ENCODE peak calls at places on chromosome 1, in eight cellular contexts. Q, E, X, C, S, N, J and M are unnamed samples.

GRCh38 chr1:11740258-11741192 is 4.6 kb downstream of the AGTRAP start:
- DNase-seq in E (no peak), Q (no peak), N (no peak), J (no peak), C (peak), X (no peak), S (no peak), M (no peak)

GRCh38 chr1:58432813-58433668 is 113.5 kb downstream of the OMA1 start:
- DNase-seq in N (no peak), Q (no peak), X (no peak), E (no peak), J (peak), C (no peak), S (peak), M (peak)

GRCh38 chr1:245353915-245354775 is 199.4 kb downstream of the KIF26B start:
- DNase-seq in J (no peak), Q (no peak), E (no peak), X (no peak), C (no peak), S (no peak), N (no peak), M (no peak)

GRCh38 chr1:62178372-62178771 is 16.3 kb upstream of the L1TD1 start:
- DNase-seq in Q (no peak), J (no peak), C (no peak), X (no peak), S (no peak), N (no peak), E (no peak), M (no peak)

GRCh38 chr1:45018599-45019230 is 6.7 kb downstream of the UROD start:
- DNase-seq in C (peak), N (peak), E (no peak), X (peak), J (peak), S (peak), Q (peak), M (peak)

GRCh38 chr1:52007228-52008073 is 17.0 kb upstream of the RAB3B start:
- DNase-seq in C (no peak), X (peak), N (no peak), E (no peak), Q (no peak), J (no peak), S (no peak), M (no peak)

GRCh38 chr1:157021688-157022087 is 23.9 kb downstream of the ARHGEF11 start:
- DNase-seq in J (no peak), Q (no peak), C (no peak), S (no peak), E (no peak), N (no peak), X (no peak), M (no peak)

GRCh38 chr1:156221986-156222692 is 9.3 kb downstream of the PMF1 start:
- DNase-seq in C (no peak), Q (no peak), E (no peak), J (no peak), N (no peak), S (no peak), X (no peak), M (no peak)

GRCh38 chr1:231694081-231694443 is 67.5 kb downstream of the DISC1 start:
- DNase-seq in N (no peak), X (no peak), C (no peak), Q (peak), J (no peak), E (no peak), S (no peak), M (no peak)

GRCh38 chr1:218463194-218464156 is 118.3 kb downstream of the TGFB2 start:
- DNase-seq in N (no peak), J (peak), X (peak), C (no peak), E (peak), S (peak), Q (peak), M (no peak)

GRCh38 chr1:27609210-27609555 is 5.2 kb upstream of the AHDC1 start:
- DNase-seq in Q (no peak), X (no peak), C (no peak), N (no peak), J (no peak), E (no peak), S (no peak), M (no peak)

GRCh38 chr1:66576645-66577044 is 42.7 kb downstream of the SGIP1 start:
- DNase-seq in C (no peak), Q (no peak), X (no peak), S (peak), J (peak), N (no peak), E (no peak), M (no peak)

GRCh38 chr1:6098303-6099215 is 52.9 kb downstream of the KCNAB2 start:
- DNase-seq in Q (peak), C (no peak), S (no peak), X (no peak), N (no peak), J (no peak), E (peak), M (no peak)

DNA sequence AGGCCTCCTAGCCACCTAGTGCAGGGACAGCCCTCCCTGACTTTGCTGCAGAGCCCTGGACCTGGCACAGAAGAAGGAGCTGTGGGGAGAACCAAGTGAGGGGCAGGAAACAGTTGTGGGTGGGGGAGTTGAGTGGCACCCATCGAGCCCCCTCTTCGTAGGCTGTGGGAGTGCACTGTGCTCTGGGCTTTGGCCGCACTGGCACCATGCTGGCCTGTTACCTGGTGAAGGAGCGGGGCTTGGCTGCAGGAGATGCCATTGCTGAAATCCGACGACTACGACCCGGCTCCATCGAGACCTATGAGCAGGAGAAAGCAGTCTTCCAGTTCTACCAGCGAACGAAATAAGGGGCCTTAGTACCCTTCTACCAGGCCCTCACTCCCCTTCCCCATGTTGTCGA is 1.2 kb downstream of the DUSP23 start:
- DNase-seq in X (no peak), C (no peak), Q (no peak), J (no peak), N (no peak), S (no peak), E (no peak), M (no peak)
- H3K4me3 ChIP-seq in X (peak), C (peak), Q (no peak), J (peak), N (no peak), S (no peak), E (no peak), M (no peak)

DNA sequence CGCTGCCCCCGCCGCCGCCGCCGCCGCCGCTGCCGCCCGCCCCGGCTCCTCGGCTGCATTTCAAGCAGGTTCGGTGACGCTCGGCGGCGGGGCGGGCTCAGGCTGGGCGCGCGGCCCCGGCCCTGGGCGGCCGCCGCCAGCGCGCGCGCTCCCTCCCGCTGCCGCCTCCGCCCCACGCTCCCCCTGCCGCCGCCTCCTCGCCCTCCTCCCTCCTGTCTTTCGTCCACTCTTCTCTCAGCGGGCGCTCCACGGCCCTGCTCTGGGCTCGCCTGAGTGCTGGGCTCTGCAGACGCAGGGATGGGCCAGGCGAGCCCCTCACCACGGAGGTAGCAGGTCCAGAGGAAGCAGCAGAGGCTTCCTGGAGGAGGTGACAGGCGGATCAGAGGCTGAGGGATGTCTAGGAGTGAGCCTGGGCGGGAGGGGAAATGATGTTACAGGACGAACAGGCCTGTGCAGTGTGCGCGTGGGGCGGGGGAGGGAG is at the start of gene LRP8:
- DNase-seq in C (peak), S (peak), J (peak), X (peak), N (peak), E (peak), Q (peak), M (no peak)
- H3K4me3 ChIP-seq in C (peak), S (peak), J (peak), X (peak), N (peak), E (peak), Q (peak), M (peak)

GRCh38 chr1:111221633-111222286 is 5.8 kb upstream of the CHI3L2 start:
- DNase-seq in N (peak), S (no peak), J (no peak), C (peak), E (no peak), Q (no peak), X (no peak), M (no peak)
- H3K4me3 ChIP-seq in N (peak), S (no peak), J (no peak), C (peak), E (no peak), Q (no peak), X (no peak), M (no peak)

DNA sequence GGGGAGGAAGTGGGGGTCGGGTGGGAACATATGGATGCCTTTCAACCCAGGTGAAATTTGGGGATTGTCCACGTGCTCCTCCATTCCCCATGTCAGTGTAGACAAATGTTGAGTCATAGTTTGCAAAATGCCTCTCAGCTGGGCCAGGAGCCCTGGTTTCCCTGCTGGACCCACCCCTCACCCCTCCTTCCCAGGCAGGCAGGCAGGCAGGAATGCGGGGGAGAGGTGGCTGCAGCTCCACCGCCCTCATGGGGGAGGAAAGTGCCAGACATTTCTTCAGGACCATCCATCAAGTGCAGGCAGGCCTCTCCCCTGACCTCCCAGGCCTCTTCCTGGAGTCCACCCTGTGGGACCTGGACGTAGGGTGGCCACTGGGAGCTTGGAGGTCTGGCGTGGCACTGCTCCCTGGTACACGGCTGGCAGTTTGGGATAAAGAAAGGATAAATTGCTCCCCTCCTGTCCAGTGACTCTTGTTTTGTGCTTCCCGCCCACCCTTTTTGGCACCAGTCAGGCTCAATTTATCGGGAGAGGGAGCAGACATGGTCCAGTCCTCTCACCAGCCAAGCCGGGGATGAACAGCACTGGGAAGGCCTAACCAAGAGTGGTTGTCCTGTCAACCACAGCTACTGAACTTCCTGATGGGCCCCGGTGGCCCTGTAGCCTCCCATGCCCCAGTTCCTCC is 18.8 kb downstream of the NPR1 start:
- DNase-seq in S (peak), J (no peak), N (no peak), C (no peak), E (no peak), Q (peak), X (peak), M (no peak)
- H3K4me3 ChIP-seq in S (no peak), J (no peak), N (no peak), C (no peak), E (no peak), Q (no peak), X (no peak), M (no peak)

DNA sequence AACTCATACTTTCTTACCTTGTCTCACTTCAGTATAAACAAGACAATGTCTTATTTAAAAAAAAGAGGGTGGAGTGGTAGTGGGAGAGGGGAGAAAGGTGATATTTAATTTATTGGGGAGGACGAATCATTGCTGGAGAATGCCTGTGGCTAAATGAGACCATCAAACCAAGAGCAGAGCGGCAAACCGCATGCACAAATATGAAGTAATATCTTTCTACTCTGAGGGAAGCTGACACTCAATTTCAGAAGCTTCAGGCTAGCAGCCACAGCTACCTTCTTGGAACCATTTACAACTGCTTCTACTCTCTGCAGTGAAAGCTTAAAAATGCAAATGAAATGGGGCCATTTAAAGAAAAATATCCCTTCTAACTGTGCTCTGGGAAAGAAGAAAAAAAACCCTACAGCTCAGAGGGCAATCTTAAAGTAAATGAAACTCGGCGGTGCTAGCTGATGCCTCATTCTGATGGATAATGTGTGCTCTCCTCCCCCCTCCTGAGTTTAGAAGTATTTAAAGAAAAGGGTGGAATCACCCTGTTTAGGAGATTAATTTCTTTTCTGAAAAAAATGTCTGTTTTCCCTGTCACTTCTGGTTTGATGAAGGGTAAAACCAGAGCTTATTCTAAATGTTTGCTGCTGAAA is 178.2 kb upstream of the CAMK1G start:
- DNase-seq in J (peak), E (no peak), S (no peak), Q (no peak), N (no peak), X (no peak), C (no peak), M (no peak)
- H3K4me3 ChIP-seq in J (no peak), E (no peak), S (no peak), Q (no peak), N (no peak), X (no peak), C (no peak), M (peak)

DNA sequence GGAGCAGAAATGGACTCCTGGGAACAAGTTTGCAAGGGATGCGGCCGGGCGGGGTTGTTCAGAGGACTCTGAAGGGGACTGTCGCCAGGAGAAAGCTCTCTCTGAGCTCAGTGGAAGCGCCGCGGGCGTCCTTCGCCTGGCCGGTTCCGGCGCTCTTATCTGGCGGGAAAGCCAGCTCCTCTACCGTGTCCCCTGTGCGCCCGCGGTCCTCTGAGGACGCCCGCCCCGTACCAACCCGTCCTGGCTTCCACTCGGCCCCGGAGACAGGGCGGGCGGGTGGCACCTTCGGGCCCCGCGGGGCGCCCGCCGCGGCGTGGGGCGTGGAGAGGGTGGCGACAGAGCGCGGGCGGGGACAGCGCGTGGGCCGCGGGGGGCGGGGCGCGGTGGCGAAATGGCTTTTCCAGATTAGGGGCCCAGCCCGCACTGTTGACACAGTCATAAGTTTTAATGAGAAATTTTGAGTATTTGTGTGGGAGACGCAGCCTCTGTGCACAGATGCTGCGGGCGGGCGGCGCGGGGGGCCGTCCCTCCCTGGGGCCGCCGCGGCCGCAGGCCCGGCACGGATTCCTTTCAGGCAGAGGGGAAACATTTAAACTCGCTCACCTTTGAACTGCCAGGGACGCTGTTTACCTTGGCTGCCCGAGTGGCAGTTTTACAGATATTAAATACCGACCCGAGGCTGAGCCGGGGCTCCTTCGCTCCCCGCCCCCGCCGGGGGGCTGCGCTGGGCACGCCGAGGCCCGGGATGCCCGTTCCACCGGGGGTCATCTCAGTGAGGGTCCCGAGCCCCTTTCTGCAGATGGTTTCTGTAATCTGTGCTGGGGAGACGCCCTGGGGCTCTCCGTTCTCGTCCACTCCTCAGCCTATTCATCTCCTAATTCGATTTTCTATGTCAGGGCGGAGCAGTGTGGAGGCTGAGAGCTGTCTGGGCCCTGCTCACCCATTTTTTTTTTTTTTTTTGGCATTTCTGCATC is 70.4 kb downstream of the FOXD2 start:
- DNase-seq in X (no peak), N (no peak), S (peak), J (no peak), Q (no peak), C (no peak), E (no peak), M (no peak)
- H3K4me3 ChIP-seq in X (peak), N (no peak), S (peak), J (peak), Q (peak), C (no peak), E (peak), M (peak)

GRCh38 chr1:207827488-207827830 is 75.6 kb downstream of the CD46 start:
- DNase-seq in E (no peak), S (no peak), N (no peak), X (no peak), C (no peak), J (no peak), Q (peak), M (no peak)
- H3K4me3 ChIP-seq in E (no peak), S (no peak), N (no peak), X (no peak), C (no peak), J (no peak), Q (no peak), M (no peak)